ENCODE peak calls at places on chromosomes 5 and 9, in six cellular contexts. One of them, this sample, is unnamed.

GRCh38 chr5:16540421-16540820 is 74.8 kb upstream of the ZNF622 start:
- DNase-seq in SK-N-SH: no peak
- DNase-seq in HCT116: no peak
- DNase-seq in adipocyte: peak
- DNase-seq in kidney: no peak
- DNase-seq in GM23248: peak
- DNase-seq in this sample: peak

GRCh38 chr5:72154076-72154756 is 46.9 kb downstream of the MAP1B start:
- DNase-seq in HCT116: no peak
- DNase-seq in kidney: no peak
- DNase-seq in GM23248: no peak
- DNase-seq in SK-N-SH: peak
- DNase-seq in adipocyte: no peak
- DNase-seq in this sample: peak

GRCh38 chr9:78026947-78027346 is 4.7 kb downstream of the GNAQ start:
- DNase-seq in GM23248: peak
- DNase-seq in HCT116: no peak
- DNase-seq in adipocyte: peak
- DNase-seq in SK-N-SH: no peak
- DNase-seq in kidney: no peak
- DNase-seq in this sample: peak

GRCh38 chr9:89753472-89754055 is 148.8 kb downstream of the GADD45G start:
- DNase-seq in HCT116: no peak
- DNase-seq in kidney: no peak
- DNase-seq in SK-N-SH: no peak
- DNase-seq in GM23248: no peak
- DNase-seq in adipocyte: no peak
- DNase-seq in this sample: no peak

GRCh38 chr5:76426391-76426802 is 23.3 kb downstream of the IQGAP2 start:
- DNase-seq in SK-N-SH: no peak
- DNase-seq in HCT116: no peak
- DNase-seq in adipocyte: no peak
- DNase-seq in kidney: no peak
- DNase-seq in GM23248: no peak
- DNase-seq in this sample: no peak

GRCh38 chr5:119395080-119395836 is 39.4 kb downstream of the TNFAIP8 start:
- DNase-seq in HCT116: no peak
- DNase-seq in SK-N-SH: no peak
- DNase-seq in GM23248: no peak
- DNase-seq in adipocyte: no peak
- DNase-seq in kidney: no peak
- DNase-seq in this sample: no peak

GRCh38 chr9:126049088-126049487 is 277.5 kb upstream of the MVB12B start:
- DNase-seq in SK-N-SH: no peak
- DNase-seq in HCT116: no peak
- DNase-seq in adipocyte: no peak
- DNase-seq in kidney: peak
- DNase-seq in GM23248: no peak
- DNase-seq in this sample: no peak

GRCh38 chr9:117546894-117547293 is 132.0 kb upstream of the ASTN2 start:
- DNase-seq in GM23248: no peak
- DNase-seq in SK-N-SH: peak
- DNase-seq in kidney: no peak
- DNase-seq in adipocyte: no peak
- DNase-seq in HCT116: no peak
- DNase-seq in this sample: no peak

GRCh38 chr9:27528278-27528885 is 1.2 kb downstream of the MOB3B start:
- DNase-seq in adipocyte: peak
- DNase-seq in GM23248: peak
- DNase-seq in kidney: peak
- DNase-seq in HCT116: no peak
- DNase-seq in SK-N-SH: no peak
- DNase-seq in this sample: peak

GRCh38 chr9:114386361-114386885 is 1.4 kb downstream of the AKNA start:
- DNase-seq in GM23248: peak
- DNase-seq in HCT116: no peak
- DNase-seq in kidney: no peak
- DNase-seq in SK-N-SH: no peak
- DNase-seq in adipocyte: no peak
- DNase-seq in this sample: peak

GRCh38 chr9:134782921-134783698 is 97.5 kb upstream of the FCN2 start:
- DNase-seq in HCT116: no peak
- DNase-seq in kidney: no peak
- DNase-seq in SK-N-SH: no peak
- DNase-seq in GM23248: no peak
- DNase-seq in adipocyte: no peak
- DNase-seq in this sample: no peak

GRCh38 chr5:105630803-105631202 is 2039.9 kb downstream of the EFNA5 start:
- DNase-seq in GM23248: no peak
- DNase-seq in kidney: no peak
- DNase-seq in SK-N-SH: no peak
- DNase-seq in adipocyte: no peak
- DNase-seq in HCT116: no peak
- DNase-seq in this sample: no peak

GRCh38 chr9:76655121-76655531 is 109.1 kb upstream of the PCA3 start:
- DNase-seq in GM23248: peak
- DNase-seq in kidney: no peak
- DNase-seq in adipocyte: no peak
- DNase-seq in SK-N-SH: no peak
- DNase-seq in HCT116: no peak
- DNase-seq in this sample: peak

GRCh38 chr9:126626117-126627022 is 12.6 kb downstream of the LMX1B start:
- DNase-seq in SK-N-SH: no peak
- DNase-seq in HCT116: no peak
- DNase-seq in GM23248: no peak
- DNase-seq in adipocyte: no peak
- DNase-seq in kidney: no peak
- DNase-seq in this sample: peak

GRCh38 chr9:98906273-98907040 is 37.2 kb upstream of the COL15A1 start:
- DNase-seq in SK-N-SH: no peak
- DNase-seq in adipocyte: peak
- DNase-seq in HCT116: no peak
- DNase-seq in kidney: peak
- DNase-seq in GM23248: no peak
- DNase-seq in this sample: peak

GRCh38 chr5:151740336-151740942 is 18.0 kb downstream of the ATOX1 start:
- DNase-seq in HCT116: no peak
- DNase-seq in GM23248: peak
- DNase-seq in kidney: peak
- DNase-seq in adipocyte: peak
- DNase-seq in SK-N-SH: peak
- DNase-seq in this sample: peak

GRCh38 chr5:31585519-31586270 is 53.2 kb upstream of the PDZD2 start:
- DNase-seq in SK-N-SH: no peak
- DNase-seq in adipocyte: peak
- DNase-seq in HCT116: no peak
- DNase-seq in GM23248: peak
- DNase-seq in kidney: no peak
- DNase-seq in this sample: no peak

GRCh38 chr9:32672478-32672877 is 37.0 kb upstream of the TAF1L start:
- DNase-seq in HCT116: no peak
- DNase-seq in kidney: no peak
- DNase-seq in GM23248: peak
- DNase-seq in adipocyte: peak
- DNase-seq in SK-N-SH: no peak
- DNase-seq in this sample: no peak

GRCh38 chr9:1100945-1101344 is 50.8 kb downstream of the DMRT2 start:
- DNase-seq in kidney: peak
- DNase-seq in adipocyte: peak
- DNase-seq in GM23248: peak
- DNase-seq in HCT116: no peak
- DNase-seq in SK-N-SH: peak
- DNase-seq in this sample: no peak

GRCh38 chr5:149785341-149785740 is 55.2 kb downstream of the PPARGC1B start:
- DNase-seq in kidney: no peak
- DNase-seq in HCT116: no peak
- DNase-seq in GM23248: no peak
- DNase-seq in adipocyte: no peak
- DNase-seq in SK-N-SH: no peak
- DNase-seq in this sample: no peak

GRCh38 chr5:103829585-103829984 is 267.0 kb upstream of the NUDT12 start:
- DNase-seq in HCT116: no peak
- DNase-seq in kidney: no peak
- DNase-seq in GM23248: no peak
- DNase-seq in SK-N-SH: no peak
- DNase-seq in adipocyte: no peak
- DNase-seq in this sample: no peak

GRCh38 chr5:125326114-125326513 is 579.7 kb upstream of the ZNF608 start:
- DNase-seq in HCT116: no peak
- DNase-seq in kidney: no peak
- DNase-seq in adipocyte: peak
- DNase-seq in GM23248: peak
- DNase-seq in SK-N-SH: peak
- DNase-seq in this sample: peak

GRCh38 chr5:40685952-40686351 is 6.2 kb downstream of the PTGER4 start:
- DNase-seq in kidney: no peak
- DNase-seq in HCT116: no peak
- DNase-seq in GM23248: no peak
- DNase-seq in SK-N-SH: no peak
- DNase-seq in adipocyte: no peak
- DNase-seq in this sample: no peak

GRCh38 chr5:40683351-40683750 is 3.6 kb downstream of the PTGER4 start:
- DNase-seq in kidney: no peak
- DNase-seq in HCT116: no peak
- DNase-seq in GM23248: no peak
- DNase-seq in adipocyte: no peak
- DNase-seq in SK-N-SH: no peak
- DNase-seq in this sample: no peak

GRCh38 chr5:40682431-40683017 is 2.8 kb downstream of the PTGER4 start:
- DNase-seq in GM23248: no peak
- DNase-seq in HCT116: no peak
- DNase-seq in SK-N-SH: no peak
- DNase-seq in kidney: no peak
- DNase-seq in adipocyte: no peak
- DNase-seq in this sample: no peak

GRCh38 chr5:40687316-40687715 is 7.6 kb downstream of the PTGER4 start:
- DNase-seq in SK-N-SH: no peak
- DNase-seq in HCT116: no peak
- DNase-seq in kidney: no peak
- DNase-seq in GM23248: no peak
- DNase-seq in adipocyte: no peak
- DNase-seq in this sample: no peak

GRCh38 chr5:40685191-40685590 is 5.5 kb downstream of the PTGER4 start:
- DNase-seq in kidney: no peak
- DNase-seq in adipocyte: no peak
- DNase-seq in HCT116: no peak
- DNase-seq in GM23248: no peak
- DNase-seq in SK-N-SH: no peak
- DNase-seq in this sample: no peak
- H3K9ac ChIP-seq in kidney: no peak
- H3K9ac ChIP-seq in adipocyte: no peak
- H3K9ac ChIP-seq in HCT116: no peak
- H3K9ac ChIP-seq in GM23248: no peak
- H3K9ac ChIP-seq in SK-N-SH: no peak
- H3K9ac ChIP-seq in this sample: no peak

GRCh38 chr5:115170924-115171510 is 1.3 kb upstream of the TRIM36 start:
- DNase-seq in SK-N-SH: no peak
- DNase-seq in HCT116: no peak
- DNase-seq in GM23248: peak
- DNase-seq in kidney: no peak
- DNase-seq in adipocyte: no peak
- DNase-seq in this sample: peak

GRCh38 chr5:115169392-115170127 is at the start of gene TRIM36:
- DNase-seq in SK-N-SH: peak
- DNase-seq in adipocyte: peak
- DNase-seq in HCT116: peak
- DNase-seq in kidney: peak
- DNase-seq in GM23248: peak
- DNase-seq in this sample: peak

GRCh38 chr5:115166744-115167393 is 2.8 kb downstream of the TRIM36 start:
- DNase-seq in SK-N-SH: no peak
- DNase-seq in GM23248: no peak
- DNase-seq in HCT116: no peak
- DNase-seq in adipocyte: no peak
- DNase-seq in kidney: no peak
- DNase-seq in this sample: no peak

GRCh38 chr5:115170128-115170923 is 618 bp upstream of the TRIM36 start:
- DNase-seq in HCT116: no peak
- DNase-seq in adipocyte: peak
- DNase-seq in GM23248: peak
- DNase-seq in kidney: peak
- DNase-seq in SK-N-SH: peak
- DNase-seq in this sample: peak

DNA sequence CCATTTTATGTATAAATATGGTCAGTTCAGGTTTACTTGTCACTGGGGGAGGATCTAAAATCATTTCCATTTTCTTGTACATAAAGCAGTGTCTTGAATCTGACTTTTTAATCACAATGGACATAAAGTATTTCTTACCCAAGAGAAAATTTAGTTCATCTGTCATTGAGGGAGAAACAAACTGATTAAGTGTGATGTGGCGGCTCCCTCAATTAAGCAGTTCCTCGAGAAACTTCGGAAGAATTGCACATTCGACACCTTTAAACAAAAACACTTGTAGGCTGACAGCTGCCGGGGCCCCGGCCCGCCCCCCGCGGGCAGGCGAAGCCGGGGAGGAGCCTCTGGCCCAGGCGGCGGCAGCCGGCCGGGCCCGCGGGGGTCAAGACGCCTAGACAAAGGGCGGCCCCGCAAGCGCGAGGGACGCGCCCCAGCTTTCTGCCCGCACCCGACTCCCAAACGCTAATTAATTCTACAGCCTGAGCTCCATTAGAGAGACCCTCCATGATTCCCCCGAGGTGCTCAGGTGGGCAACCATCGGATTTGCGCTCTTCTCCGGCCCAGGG is 798 bp downstream of the TRIM36 start:
- DNase-seq in HCT116: no peak
- DNase-seq in kidney: no peak
- DNase-seq in GM23248: peak
- DNase-seq in adipocyte: peak
- DNase-seq in SK-N-SH: peak
- DNase-seq in this sample: no peak
- H3K9ac ChIP-seq in HCT116: peak
- H3K9ac ChIP-seq in kidney: no peak
- H3K9ac ChIP-seq in GM23248: peak
- H3K9ac ChIP-seq in adipocyte: peak
- H3K9ac ChIP-seq in SK-N-SH: peak
- H3K9ac ChIP-seq in this sample: peak

DNA sequence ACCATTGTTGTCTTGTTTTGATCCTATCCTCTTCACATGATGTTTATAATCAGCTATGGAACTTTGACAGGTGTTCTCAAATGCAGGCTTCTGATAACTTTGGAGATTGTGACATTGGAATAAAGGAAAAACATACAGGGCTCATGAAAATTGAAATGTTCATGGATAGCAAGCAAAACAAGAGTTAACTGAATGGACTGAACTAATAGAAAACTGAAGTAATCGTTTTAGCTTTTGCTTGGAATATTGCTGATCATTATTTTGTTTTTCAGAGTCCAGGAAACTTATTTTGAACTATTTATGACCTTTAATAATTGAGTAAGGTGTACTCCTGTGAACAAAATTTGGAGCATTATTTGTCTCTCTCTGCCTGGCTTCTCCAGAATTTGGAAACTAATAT is 436.7 kb upstream of the CDH9 start:
- DNase-seq in kidney: no peak
- DNase-seq in HCT116: no peak
- DNase-seq in adipocyte: no peak
- DNase-seq in GM23248: no peak
- DNase-seq in SK-N-SH: no peak
- DNase-seq in this sample: no peak
- H3K9ac ChIP-seq in kidney: no peak
- H3K9ac ChIP-seq in HCT116: no peak
- H3K9ac ChIP-seq in adipocyte: no peak
- H3K9ac ChIP-seq in GM23248: no peak
- H3K9ac ChIP-seq in SK-N-SH: no peak
- H3K9ac ChIP-seq in this sample: no peak

GRCh38 chr9:21031091-21031817 is at the start of gene HACD4:
- DNase-seq in SK-N-SH: peak
- DNase-seq in kidney: peak
- DNase-seq in HCT116: no peak
- DNase-seq in adipocyte: peak
- DNase-seq in GM23248: peak
- DNase-seq in this sample: peak
- H3K9ac ChIP-seq in SK-N-SH: no peak
- H3K9ac ChIP-seq in kidney: no peak
- H3K9ac ChIP-seq in HCT116: no peak
- H3K9ac ChIP-seq in adipocyte: peak
- H3K9ac ChIP-seq in GM23248: peak
- H3K9ac ChIP-seq in this sample: peak